ENCODE peak calls at places on chromosomes 16 and 17, in eight cellular contexts. S, G, I, R, D, H, J and F are unnamed samples.
A peak's percentile ranks its signal among the peaks of the same experiment; 100 is the strongest.

GRCh38 chr17:81656835-81657234 is 493 bp upstream of the PDE6G start:
- DNase-seq in D (no peak), H (no peak), G (no peak), J (no peak), I (no peak), R (no peak), S (no peak), F (no peak)

GRCh38 chr16:89172901-89173628 is 1.5 kb downstream of the CDH15 start:
- DNase-seq in I (no peak), D (no peak), J (no peak), H (no peak), R (no peak), G (no peak), S (no peak), F (no peak)

GRCh38 chr17:64024781-64025731 is 4.6 kb upstream of the ICAM2 start:
- DNase-seq in I (no peak), S (no peak), J (peak; percentile 55), D (no peak), G (no peak), R (peak; percentile 27), H (no peak), F (no peak)

GRCh38 chr16:56319391-56319790 is 106.0 kb downstream of the AMFR start:
- DNase-seq in R (no peak), S (no peak), H (no peak), G (no peak), D (no peak), J (no peak), I (no peak), F (no peak)

GRCh38 chr17:79648181-79648831 is 37.5 kb upstream of the RBFOX3 start:
- DNase-seq in D (no peak), G (no peak), R (no peak), S (no peak), J (no peak), I (no peak), H (no peak), F (no peak)

GRCh38 chr16:55759983-55760664 is 72.8 kb downstream of the CES1 start:
- DNase-seq in I (no peak), R (peak; percentile 9), D (no peak), S (no peak), H (no peak), G (no peak), J (no peak), F (no peak)

GRCh38 chr16:84913315-84913714 is 93.5 kb downstream of the CRISPLD2 start:
- DNase-seq in J (no peak), I (no peak), D (no peak), G (peak; percentile 55), H (no peak), S (no peak), R (no peak), F (no peak)

GRCh38 chr17:20095366-20096080 is 86.4 kb downstream of the SPECC1 start:
- DNase-seq in H (peak; percentile 60), R (peak; percentile 55), I (no peak), J (peak; percentile 63), G (no peak), S (no peak), D (peak; percentile 81), F (peak; percentile 22)

GRCh38 chr17:6670571-6670970 is 19.0 kb downstream of the C17orf100 start:
- DNase-seq in I (no peak), J (no peak), G (no peak), R (no peak), H (no peak), S (no peak), D (no peak), F (no peak)

GRCh38 chr16:4303973-4304372 is 11.9 kb upstream of the GLIS2 start:
- DNase-seq in G (no peak), S (no peak), H (no peak), I (no peak), D (no peak), R (no peak), J (no peak), F (no peak)

GRCh38 chr16:46830417-46830901 is 521 bp downstream of the C16orf87 start:
- DNase-seq in G (no peak), J (peak; percentile 50), S (peak; percentile 51), I (peak; percentile 11), R (no peak), D (peak; percentile 65), H (peak; percentile 47), F (no peak)

GRCh38 chr16:80570106-80570478 is 29.3 kb downstream of the DYNLRB2 start:
- DNase-seq in G (no peak), S (no peak), D (peak; percentile 10), H (no peak), I (no peak), R (peak; percentile 50), J (peak; percentile 62), F (no peak)

GRCh38 chr17:67496286-67496685 is 119.2 kb downstream of the PITPNC1 start:
- DNase-seq in R (no peak), I (no peak), J (no peak), G (no peak), S (no peak), D (no peak), H (no peak), F (no peak)

GRCh38 chr16:75821117-75821516 is 94.8 kb upstream of the CPHXL start:
- DNase-seq in D (no peak), R (no peak), H (no peak), J (no peak), I (no peak), S (no peak), G (no peak), F (no peak)

GRCh38 chr17:27805520-27806146 is 5.3 kb upstream of the NOS2 start:
- DNase-seq in I (peak; percentile 61), R (peak; percentile 87), S (peak; percentile 95), J (peak; percentile 87), H (peak; percentile 86), G (peak; percentile 82), D (peak; percentile 90), F (peak; percentile 85)

GRCh38 chr17:41544497-41544896 is 16.4 kb upstream of the KRT19 start:
- DNase-seq in I (no peak), G (no peak), J (no peak), H (no peak), D (peak; percentile 38), S (no peak), R (no peak), F (peak; percentile 84)

GRCh38 chr17:36778458-36778857 is 158.8 kb upstream of the LHX1 start:
- DNase-seq in J (no peak), H (no peak), S (no peak), G (no peak), R (no peak), I (no peak), D (no peak), F (peak; percentile 50)

GRCh38 chr16:24634919-24635318 is 94.5 kb upstream of the TNRC6A start:
- DNase-seq in D (no peak), I (no peak), G (no peak), S (no peak), H (no peak), R (no peak), J (no peak), F (no peak)

GRCh38 chr17:35127751-35128514 is 6.5 kb downstream of the FNDC8 start:
- DNase-seq in H (no peak), R (peak; percentile 79), I (no peak), D (no peak), J (no peak), S (no peak), G (no peak), F (no peak)

GRCh38 chr16:51763072-51763658 is 612.1 kb upstream of the SALL1 start:
- DNase-seq in I (no peak), D (peak; percentile 39), H (no peak), S (no peak), R (no peak), G (no peak), J (no peak), F (no peak)

GRCh38 chr16:23323224-23324030 is 21.3 kb downstream of the SCNN1B start:
- DNase-seq in H (no peak), J (no peak), D (no peak), G (no peak), S (peak; percentile 71), I (no peak), R (no peak), F (no peak)